ENCODE peak calls at places on chromosomes 12 and 14, in eight cellular contexts. W is GM04503; G is posterior cingulate gyrus; H is GDM1; P is activated CD4-positive, alpha-beta T cell treated with anti-CD3 and anti-CD28 coated beads, Interleukin-2, amount 50 U/mL, for 1 hour; S is stimulated activated CD4-positive, alpha-beta T cell treated with anti-CD3 and anti-CD28 coated beads, TNF-alpha, amount 100 ng/mL, for 24 hours; Y is HS-5; E is astrocyte of the spinal cord. C is an unnamed sample.

GRCh38 chr14:72275242-72275641 is 343.0 kb downstream of the RGS6 start:
- DNase-seq in W (no peak), G (no peak), H (no peak), P (no peak), S (no peak), Y (no peak), E (no peak), C (no peak)

GRCh38 chr12:59929091-59929490 is 333.3 kb downstream of the SLC16A7 start:
- DNase-seq in W (peak), G (no peak), H (no peak), P (no peak), S (no peak), Y (peak), E (peak), C (no peak)

GRCh38 chr14:72201645-72202044 is 269.4 kb downstream of the RGS6 start:
- DNase-seq in W (no peak), G (no peak), H (no peak), P (no peak), S (no peak), Y (no peak), E (no peak), C (no peak)

GRCh38 chr12:101204598-101205304 is 5.3 kb downstream of the SLC5A8 start:
- DNase-seq in W (no peak), G (no peak), H (no peak), P (no peak), S (no peak), Y (no peak), E (no peak), C (no peak)

GRCh38 chr12:125371023-125371422 is 305.8 kb downstream of the AACS start:
- DNase-seq in W (no peak), G (no peak), H (no peak), P (no peak), S (no peak), Y (no peak), E (no peak), C (no peak)

GRCh38 chr12:106378788-106379187 is 21.2 kb downstream of the POLR3B start:
- DNase-seq in W (no peak), G (no peak), H (no peak), P (no peak), S (no peak), Y (no peak), E (no peak), C (no peak)

GRCh38 chr12:113860950-113861349 is 105.2 kb downstream of the RBM19 start:
- DNase-seq in W (peak), G (peak), H (no peak), P (no peak), S (no peak), Y (peak), E (peak), C (no peak)

GRCh38 chr12:56635539-56636117 is 5.5 kb upstream of the BAZ2A start:
- DNase-seq in W (no peak), G (no peak), H (no peak), P (no peak), S (no peak), Y (no peak), E (no peak), C (no peak)

GRCh38 chr14:102527255-102528232 is 18.0 kb upstream of the ANKRD9 start:
- DNase-seq in W (no peak), G (no peak), H (no peak), P (no peak), S (peak), Y (peak), E (no peak), C (no peak)

GRCh38 chr12:122230798-122231197 is 4.9 kb upstream of the DIABLO start:
- DNase-seq in W (no peak), G (no peak), H (no peak), P (no peak), S (no peak), Y (no peak), E (no peak), C (no peak)

GRCh38 chr12:68245071-68246021 is 8.1 kb downstream of the IL22 start:
- DNase-seq in W (no peak), G (no peak), H (no peak), P (no peak), S (no peak), Y (no peak), E (peak), C (no peak)

GRCh38 chr14:64708148-64709004 is 4.2 kb downstream of the PLEKHG3 start:
- DNase-seq in W (no peak), G (peak), H (peak), P (no peak), S (no peak), Y (no peak), E (no peak), C (no peak)

GRCh38 chr14:92693998-92694780 is 54.2 kb downstream of the LGMN start:
- DNase-seq in W (no peak), G (peak), H (no peak), P (no peak), S (no peak), Y (no peak), E (no peak), C (no peak)

GRCh38 chr12:6211421-6211869 is 11.2 kb downstream of the CD9 start:
- DNase-seq in W (peak), G (no peak), H (no peak), P (no peak), S (no peak), Y (no peak), E (peak), C (no peak)

GRCh38 chr12:6089041-6089823 is 35.2 kb downstream of the VWF start:
- DNase-seq in W (no peak), G (no peak), H (no peak), P (no peak), S (no peak), Y (no peak), E (peak), C (no peak)

GRCh38 chr12:91105807-91106206 is 5.5 kb downstream of the LUM start:
- DNase-seq in W (no peak), G (no peak), H (no peak), P (no peak), S (no peak), Y (no peak), E (no peak), C (no peak)

GRCh38 chr14:71181215-71182003 is 274.1 kb downstream of the PCNX1 start:
- DNase-seq in W (no peak), G (no peak), H (no peak), P (no peak), S (no peak), Y (no peak), E (no peak), C (no peak)

GRCh38 chr14:49220492-49220891 is 365.7 kb downstream of the RPS29 start:
- DNase-seq in W (no peak), G (peak), H (no peak), P (no peak), S (no peak), Y (no peak), E (peak), C (no peak)

GRCh38 chr14:91754185-91754584 is 22.3 kb upstream of the CATSPERB start:
- DNase-seq in W (no peak), G (no peak), H (no peak), P (no peak), S (no peak), Y (no peak), E (no peak), C (no peak)

GRCh38 chr12:75130811-75131210 is 78.8 kb downstream of the KCNC2 start:
- DNase-seq in W (no peak), G (no peak), H (no peak), P (no peak), S (no peak), Y (peak), E (no peak), C (no peak)

GRCh38 chr12:32272465-32272864 is 126.9 kb upstream of the FGD4 start:
- DNase-seq in W (no peak), G (no peak), H (no peak), P (no peak), S (no peak), Y (no peak), E (no peak), C (no peak)

GRCh38 chr14:75715926-75716780 is 55.1 kb downstream of the TTLL5 start:
- DNase-seq in W (peak), G (no peak), H (no peak), P (no peak), S (no peak), Y (no peak), E (peak), C (no peak)